ENCODE peak calls at places on chromosome 20, in nine cellular contexts. L is hepatocyte, B is mammary epithelial cell, O is fibroblast of villous mesenchyme, S is Calu3, P is lower lobe of right lung, R is GM23338, N is BJ, D is keratinocyte. J is an unnamed sample.

GRCh38 chr20:33301192-33301930 is 18.3 kb downstream of the BPIFB1 start:
- DNase-seq in B (peak; percentile 55), D (no peak), N (no peak), O (no peak), S (no peak), P (no peak), R (peak; percentile 38), L (no peak), J (no peak)

GRCh38 chr20:22536141-22536828 is 48.1 kb downstream of the FOXA2 start:
- DNase-seq in D (no peak), O (no peak), R (no peak), N (no peak), B (no peak), L (no peak), S (no peak), P (no peak), J (no peak)

GRCh38 chr20:33984320-33984719 is 9.4 kb upstream of the RALY start:
- DNase-seq in P (no peak), L (no peak), S (no peak), O (no peak), R (no peak), N (no peak), D (no peak), B (no peak), J (no peak)

GRCh38 chr20:36793294-36794115 is 19.9 kb upstream of the DSN1 start:
- DNase-seq in L (no peak), R (no peak), S (no peak), D (no peak), P (no peak), B (no peak), N (no peak), O (no peak), J (no peak)

GRCh38 chr20:25244976-25245375 is 2.9 kb upstream of the PYGB start:
- DNase-seq in O (no peak), R (no peak), S (no peak), B (no peak), P (no peak), D (no peak), L (no peak), N (no peak), J (no peak)

GRCh38 chr20:35972445-35972844 is 4.1 kb downstream of the CNBD2 start:
- DNase-seq in S (no peak), O (peak; percentile 46), R (no peak), L (peak; percentile 51), B (no peak), D (no peak), P (no peak), N (no peak), J (no peak)

GRCh38 chr20:37885593-37886507 is 17.1 kb upstream of the VSTM2L start:
- DNase-seq in N (no peak), P (no peak), R (no peak), L (no peak), D (no peak), B (no peak), S (no peak), O (no peak), J (no peak)

GRCh38 chr20:46388201-46388836 is 18.1 kb downstream of the ELMO2 start:
- DNase-seq in L (no peak), O (no peak), B (no peak), R (no peak), N (no peak), D (no peak), P (no peak), S (no peak), J (no peak)

GRCh38 chr20:59004763-59005522 is 2.1 kb downstream of the CTSZ start:
- DNase-seq in P (peak; percentile 87), N (no peak), B (no peak), L (no peak), R (no peak), D (no peak), S (no peak), O (no peak), J (no peak)

DNA sequence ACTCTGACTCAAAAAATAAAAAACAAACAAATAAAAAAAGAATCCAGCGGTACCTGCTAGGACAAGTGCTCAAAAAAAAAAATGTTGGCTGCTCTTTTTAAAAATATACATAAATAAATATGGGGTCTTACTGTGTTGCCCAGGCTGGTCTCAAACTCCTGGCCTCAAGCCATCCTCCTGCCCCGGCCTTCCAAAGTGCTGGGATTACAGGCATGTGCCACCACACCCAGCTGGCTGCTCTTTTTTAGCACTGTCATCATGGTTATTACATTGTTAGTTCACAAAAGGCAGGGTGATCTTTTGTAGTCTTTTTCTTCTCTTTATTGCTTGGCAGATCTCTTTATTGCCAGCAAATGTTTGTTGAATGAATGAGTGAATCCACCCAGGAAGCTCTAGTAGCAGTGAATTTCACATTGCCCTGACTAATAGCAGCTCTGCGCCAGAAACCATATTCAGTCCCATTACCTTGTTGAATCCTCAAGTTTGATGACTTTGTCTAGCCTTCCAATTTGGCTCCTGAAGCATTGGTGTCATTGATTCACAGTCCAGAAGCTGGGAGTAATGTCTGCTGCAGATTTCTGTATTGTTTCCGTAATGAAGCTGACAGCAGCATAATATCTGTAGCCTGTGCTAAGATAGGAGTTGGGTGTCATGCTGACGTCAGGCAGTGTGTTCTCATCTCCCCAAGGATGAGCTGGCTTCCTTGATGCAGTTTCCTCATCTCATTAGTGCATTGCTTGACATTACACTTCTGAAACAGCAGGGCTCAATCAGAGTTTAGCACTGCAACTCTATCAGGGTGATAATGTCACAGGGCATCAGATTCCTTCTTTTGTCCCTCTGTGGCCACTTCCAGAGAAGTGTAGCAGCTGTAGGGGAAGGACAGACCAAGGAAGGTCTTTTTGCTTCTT is 84.9 kb upstream of the TGM3 start:
- DNase-seq in O (peak; percentile 51), R (peak; percentile 14), N (peak; percentile 9), P (peak; percentile 53), S (no peak), D (peak; percentile 17), B (peak; percentile 46), L (peak; percentile 19), J (peak; percentile 72)
- TF ChIP-seq CTCF in O (no peak), R (no peak), N (no peak), P (no peak), S (no peak), D (peak; percentile 18), B (no peak), L (no peak), J (peak; percentile 4)

DNA sequence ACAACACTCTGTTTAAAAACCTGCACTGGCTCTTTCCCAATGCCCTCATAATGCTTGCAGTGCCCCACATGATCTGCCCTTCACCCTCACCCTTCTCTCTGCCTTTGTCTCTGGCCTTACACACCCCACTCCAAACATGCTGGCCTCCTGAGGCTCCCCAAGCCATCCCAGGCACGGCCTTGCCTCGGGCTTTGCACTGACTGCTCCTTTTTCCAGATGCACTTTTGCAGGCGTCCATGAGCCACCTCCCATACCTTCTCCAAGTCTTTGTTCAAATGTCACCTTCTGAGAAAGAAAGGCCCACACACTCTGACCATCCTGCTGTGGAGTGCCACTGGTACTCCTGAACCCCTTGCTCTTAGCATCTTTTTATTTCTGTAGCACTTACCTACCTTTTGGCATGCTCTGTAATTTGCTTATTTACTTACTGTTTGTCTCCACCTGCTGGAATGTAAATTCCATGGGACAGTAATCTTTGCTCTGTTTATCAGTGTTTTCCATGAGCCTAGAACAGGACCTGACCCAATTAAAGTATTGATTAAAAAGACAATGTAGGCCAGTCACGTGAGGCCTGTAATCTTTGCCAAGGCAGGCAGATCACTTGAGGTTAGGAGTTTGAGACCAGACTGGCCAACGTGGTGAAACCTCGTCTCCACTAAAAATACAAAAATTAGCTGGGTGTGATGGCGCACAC is 30.7 kb downstream of the GFRA4 start:
- DNase-seq in R (no peak), S (no peak), D (no peak), P (no peak), L (no peak), O (no peak), B (no peak), N (no peak), J (no peak)
- TF ChIP-seq CTCF in R (peak; percentile 37), S (no peak), D (peak; percentile 16), P (no peak), L (peak; percentile 11), O (no peak), B (no peak), N (no peak), J (peak; percentile 12)

GRCh38 chr20:8255945-8256632 is 124.0 kb downstream of the PLCB1 start:
- DNase-seq in L (no peak), S (no peak), D (no peak), P (peak; percentile 44), B (peak; percentile 80), O (no peak), N (no peak), R (no peak), J (peak; percentile 42)
- TF ChIP-seq CTCF in L (no peak), S (no peak), D (no peak), P (no peak), B (no peak), O (no peak), N (no peak), R (no peak), J (no peak)

GRCh38 chr20:11912013-11912663 is 5.6 kb upstream of the BTBD3 start:
- DNase-seq in D (no peak), B (no peak), S (no peak), P (no peak), N (no peak), O (no peak), R (peak; percentile 29), L (peak; percentile 9), J (peak; percentile 41)
- TF ChIP-seq CTCF in D (peak; percentile 71), B (peak; percentile 57), S (no peak), P (peak; percentile 45), N (peak; percentile 46), O (peak; percentile 65), R (peak; percentile 56), L (peak; percentile 41), J (peak; percentile 27)

GRCh38 chr20:63446174-63447024 is 26.1 kb downstream of the KCNQ2 start:
- DNase-seq in O (no peak), P (no peak), B (no peak), R (no peak), D (no peak), N (no peak), S (no peak), L (peak; percentile 30), J (no peak)
- TF ChIP-seq CTCF in O (no peak), P (no peak), B (no peak), R (no peak), D (no peak), N (no peak), S (no peak), L (no peak), J (no peak)

DNA sequence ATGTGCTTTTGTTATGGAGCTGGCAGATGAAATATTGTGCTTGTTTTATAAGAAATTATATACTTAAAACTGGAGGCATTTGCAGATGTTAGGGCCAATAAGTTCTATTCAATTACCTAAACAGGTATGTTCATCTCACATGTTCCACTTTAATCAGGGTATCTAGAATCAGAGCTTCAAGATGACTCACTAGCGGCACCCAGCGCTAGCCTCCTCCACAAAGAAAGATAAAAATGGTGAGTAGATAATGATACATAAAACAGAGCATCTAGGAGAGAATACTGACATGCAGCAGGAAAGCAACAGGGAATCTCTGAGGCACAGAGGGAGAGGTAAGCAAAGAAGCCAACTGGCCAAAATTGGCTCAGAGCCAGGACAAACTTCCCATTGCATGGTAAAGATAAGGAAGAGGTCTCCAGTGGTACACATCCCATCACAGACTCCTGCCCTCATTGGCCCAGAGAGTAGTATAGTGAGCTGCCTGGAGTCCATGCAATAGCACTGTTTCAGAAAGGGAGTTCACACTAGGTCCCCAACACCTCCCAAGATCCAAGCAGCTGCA is 200.7 kb upstream of the SPTLC3 start:
- DNase-seq in P (no peak), O (no peak), N (no peak), S (no peak), R (no peak), B (no peak), D (no peak), L (no peak), J (no peak)
- TF ChIP-seq CTCF in P (no peak), O (no peak), N (no peak), S (no peak), R (peak; percentile 54), B (no peak), D (no peak), L (no peak), J (no peak)

GRCh38 chr20:62588458-62589149 is 53.7 kb upstream of the SLCO4A1 start:
- DNase-seq in S (no peak), P (no peak), B (no peak), D (no peak), N (no peak), R (no peak), O (no peak), L (no peak), J (no peak)
- TF ChIP-seq CTCF in S (no peak), P (no peak), B (no peak), D (no peak), N (no peak), R (no peak), O (no peak), L (no peak), J (no peak)

J was measured in MCF 10A.